ENCODE peak calls at places on chromosomes 16 and 17, in seven cellular contexts. P is heart right ventricle, A is pancreas, N is RWPE2, F is AG04450, U is adrenal gland, K is ovary. B is an unnamed sample.

GRCh38 chr17:12909046-12909445 is 108.8 kb downstream of the ELAC2 start:
- DNase-seq in A (no peak), U (no peak), K (no peak), P (no peak), N (no peak), F (no peak), B (no peak)

GRCh38 chr17:17947966-17948365 is 24.2 kb downstream of the TOM1L2 start:
- DNase-seq in A (no peak), U (no peak), P (no peak), F (no peak), K (no peak), N (no peak), B (no peak)

GRCh38 chr16:1936945-1937479 is 6.0 kb downstream of the MSRB1 start:
- DNase-seq in A (no peak), N (no peak), F (no peak), U (no peak), K (no peak), P (no peak), B (no peak)

GRCh38 chr16:80080287-80080851 is 460.4 kb upstream of the DYNLRB2 start:
- DNase-seq in U (no peak), N (no peak), P (no peak), K (no peak), A (no peak), F (no peak), B (no peak)

GRCh38 chr16:11583171-11583570 is 3.5 kb downstream of the LITAF start:
- DNase-seq in U (no peak), P (no peak), K (no peak), N (no peak), A (no peak), F (no peak), B (no peak)

GRCh38 chr17:63703556-63704258 is 3.8 kb upstream of the LIMD2 start:
- DNase-seq in F (no peak), K (no peak), U (peak; percentile 43), P (no peak), N (no peak), A (no peak), B (no peak)

GRCh38 chr16:67017451-67017750 is 11.5 kb upstream of the CBFB start:
- DNase-seq in N (peak; percentile 39), P (no peak), U (no peak), K (no peak), F (no peak), A (peak; percentile 22), B (peak; percentile 55)

GRCh38 chr17:40443988-40444899 is 994 bp downstream of the IGFBP4 start:
- DNase-seq in U (no peak), N (no peak), P (no peak), F (no peak), A (no peak), K (peak; percentile 53), B (no peak)

GRCh38 chr16:19694989-19695388 is 23.0 kb downstream of the KNOP1 start:
- DNase-seq in F (no peak), K (no peak), P (no peak), U (no peak), N (no peak), A (peak; percentile 6), B (no peak)

GRCh38 chr16:79286646-79287423 is 313.7 kb downstream of the MAF start:
- DNase-seq in P (peak; percentile 47), U (peak; percentile 60), A (peak; percentile 71), N (no peak), K (peak; percentile 80), F (no peak), B (no peak)

GRCh38 chr17:21042434-21043295 is at the start of gene USP22:
- DNase-seq in U (peak; percentile 99), K (no peak), P (no peak), F (no peak), A (no peak), N (no peak), B (peak; percentile 99)

GRCh38 chr16:66714659-66715307 is 18.2 kb upstream of the CMTM4 start:
- DNase-seq in U (peak; percentile 60), P (no peak), K (no peak), F (no peak), N (no peak), A (no peak), B (no peak)

GRCh38 chr16:78742501-78743283 is 643.2 kb downstream of the WWOX start:
- DNase-seq in F (no peak), A (no peak), P (no peak), U (peak; percentile 70), K (peak; percentile 31), N (no peak), B (no peak)

GRCh38 chr16:19771040-19771439 is 53.0 kb downstream of the IQCK start:
- DNase-seq in P (no peak), F (no peak), U (no peak), A (no peak), K (no peak), N (no peak), B (peak; percentile 28)

GRCh38 chr16:73020409-73020884 is 27.5 kb downstream of the ZFHX3 start:
- DNase-seq in A (peak; percentile 94), N (peak; percentile 81), P (peak; percentile 72), K (no peak), U (peak; percentile 88), F (peak; percentile 46), B (peak; percentile 88)

GRCh38 chr16:53224932-53225533 is 170.2 kb downstream of the CHD9 start:
- DNase-seq in N (no peak), A (no peak), F (no peak), P (no peak), U (no peak), K (no peak), B (no peak)

GRCh38 chr17:7982171-7982570 is 20.2 kb upstream of the GUCY2D start:
- DNase-seq in P (no peak), U (peak; percentile 31), F (no peak), K (no peak), A (no peak), N (no peak), B (no peak)
- H3K4me3 ChIP-seq in P (no peak overlapping the region), U (no peak overlapping the region), F (no peak overlapping the region), K (no peak overlapping the region), A (no peak overlapping the region), N (no peak overlapping the region), B (no peak overlapping the region)

DNA sequence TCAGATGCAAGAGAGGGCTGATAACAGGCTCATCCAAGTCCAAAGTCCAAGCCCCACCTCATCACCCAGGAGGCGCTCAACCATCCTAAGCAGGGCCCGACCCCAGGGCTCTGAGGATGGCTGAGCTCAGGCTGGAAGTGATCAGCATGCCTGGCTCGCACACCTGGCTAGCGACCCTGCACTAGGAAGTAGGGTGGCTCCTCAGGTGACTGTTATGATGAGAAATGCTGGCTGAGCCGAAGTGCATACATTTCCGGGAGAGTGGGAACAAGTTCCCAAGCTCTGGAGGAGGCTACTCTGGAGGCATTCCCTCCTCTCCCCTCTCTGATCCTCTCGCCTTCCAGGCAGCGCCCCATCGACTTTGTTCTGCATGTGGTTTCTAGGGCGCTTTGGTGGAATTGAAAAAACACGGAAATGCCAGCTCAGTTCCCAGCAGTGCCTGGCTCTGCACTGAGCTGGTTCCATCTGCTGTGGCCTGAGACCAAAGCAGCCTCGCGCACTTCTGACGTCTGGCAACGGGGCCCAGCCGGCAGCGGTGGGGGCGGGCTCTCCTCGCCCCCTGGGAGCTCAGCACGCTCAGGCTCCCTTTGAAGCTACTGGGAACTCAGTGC is 130.3 kb downstream of the IRF8 start:
- DNase-seq in U (no peak), N (peak; percentile 26), A (no peak), P (peak; percentile 60), F (peak; percentile 36), K (no peak), B (no peak)
- H3K27ac ChIP-seq in U (no peak overlapping the region), N (no peak overlapping the region), A (no peak overlapping the region), P (no peak overlapping the region), F (no peak overlapping the region), K (no peak overlapping the region), B (no peak overlapping the region)

DNA sequence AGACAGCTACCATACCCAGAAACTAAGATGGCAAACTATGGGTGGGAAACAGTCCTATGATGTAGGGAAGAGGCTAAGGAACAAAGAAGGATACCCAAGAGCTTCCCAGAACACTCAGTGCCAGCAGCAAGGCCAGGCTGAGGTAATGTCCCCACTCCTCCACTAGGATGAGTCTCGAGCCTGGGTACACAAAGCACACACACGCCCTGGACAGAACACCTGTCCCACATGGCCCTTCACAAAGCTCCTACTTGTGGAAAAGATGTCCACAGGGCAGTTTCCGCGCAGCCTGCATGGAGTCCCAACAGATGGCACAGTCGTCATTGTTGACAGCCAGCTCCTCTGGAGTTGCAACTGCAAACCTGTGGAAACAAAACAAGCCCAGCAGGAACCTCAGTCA is 23.9 kb downstream of the AMFR start:
- DNase-seq in K (no peak), U (no peak), P (no peak), N (no peak), A (no peak), F (no peak), B (no peak)
- TF ChIP-seq CTCF in K (no peak), U (peak; percentile 11), P (no peak), N (peak; percentile 15), A (peak; percentile 9), F (no peak), B (no peak)

DNA sequence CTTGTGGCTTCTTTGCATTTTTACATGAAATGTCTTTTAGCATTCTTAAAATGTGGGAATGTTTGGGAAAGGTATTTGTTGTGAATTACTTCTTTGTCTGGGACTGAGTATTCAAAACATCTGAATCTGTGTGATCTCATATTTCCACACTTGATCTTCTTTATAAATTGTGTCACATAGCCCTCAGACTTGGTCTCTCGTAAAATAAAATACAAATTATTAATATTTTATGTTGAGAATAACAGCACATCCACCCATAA is 81.9 kb downstream of the TUBD1 start:
- DNase-seq in N (no peak), A (no peak), F (no peak), U (no peak), K (no peak), P (no peak), B (no peak)
- H3K4me3 ChIP-seq in N (no peak overlapping the region), A (no peak overlapping the region), F (no peak overlapping the region), U (no peak overlapping the region), K (no peak overlapping the region), P (no peak overlapping the region), B (no peak overlapping the region)

B was measured in coronary artery.